ENCODE peak calls at places on chromosomes 3 and 15, in seven cellular contexts. X is psoas muscle; F is transverse colon; T is neuronal stem cell; K is SJCRH30; J is CD8-positive, alpha-beta T cell; S is body of pancreas. B is an unnamed sample.

GRCh38 chr3:109773006-109773405 is 435.7 kb upstream of the DPPA4 start:
- DNase-seq in S (no peak), T (no peak), K (no peak), F (no peak), X (no peak), J (no peak), B (no peak)

GRCh38 chr3:25633919-25634318 is 30.8 kb downstream of the TOP2B start:
- DNase-seq in F (no peak), K (no peak), T (no peak), J (no peak), X (no peak), S (no peak), B (no peak)

GRCh38 chr3:141556034-141556433 is 69.2 kb downstream of the RASA2 start:
- DNase-seq in K (no peak), T (no peak), X (no peak), F (no peak), S (no peak), J (no peak), B (no peak)

GRCh38 chr3:177721864-177722370 is 524.6 kb upstream of the TBL1XR1 start:
- DNase-seq in S (no peak), F (no peak), K (no peak), J (no peak), X (no peak), T (no peak), B (no peak)

GRCh38 chr15:74422723-74423442 is 10.9 kb downstream of the SEMA7A start:
- DNase-seq in F (no peak), T (no peak), J (no peak), S (no peak), K (no peak), X (no peak), B (peak; percentile 43)

GRCh38 chr3:128683957-128684356 is 33.3 kb upstream of the RPN1 start:
- DNase-seq in X (no peak), K (no peak), S (no peak), J (no peak), F (no peak), T (no peak), B (no peak)

GRCh38 chr3:132090921-132091320 is 56.1 kb upstream of the CPNE4 start:
- DNase-seq in S (no peak), X (no peak), T (no peak), F (no peak), J (no peak), K (no peak), B (peak; percentile 5)

GRCh38 chr15:80902298-80902801 is 87.3 kb downstream of the MESD start:
- DNase-seq in K (no peak), F (no peak), S (no peak), J (no peak), X (no peak), T (no peak), B (no peak)

GRCh38 chr15:101213570-101213969 is 38.3 kb downstream of the CHSY1 start:
- DNase-seq in X (no peak), T (no peak), S (no peak), J (no peak), K (no peak), F (no peak), B (no peak)

GRCh38 chr3:141081141-141081795 is 30.1 kb downstream of the SPSB4 start:
- DNase-seq in S (no peak), K (no peak), X (no peak), F (no peak), J (no peak), T (peak; percentile 79), B (peak; percentile 84)

GRCh38 chr3:45145223-45145622 is 955 bp downstream of the CDCP1 start:
- DNase-seq in K (no peak), X (no peak), F (no peak), S (no peak), T (no peak), J (no peak), B (no peak)

GRCh38 chr3:184156522-184156955 is 1.4 kb downstream of the DVL3 start:
- DNase-seq in S (peak; percentile 54), K (peak; percentile 81), X (peak; percentile 71), F (peak; percentile 46), J (no peak), T (peak; percentile 58), B (no peak)

GRCh38 chr3:141212555-141212954 is 19.1 kb upstream of the PXYLP1 start:
- DNase-seq in X (no peak), J (no peak), F (no peak), T (no peak), K (no peak), S (no peak), B (no peak)

GRCh38 chr3:23324745-23325144 is 121.6 kb downstream of the UBE2E2 start:
- DNase-seq in F (no peak), S (no peak), J (no peak), K (no peak), X (no peak), T (no peak), B (no peak)

GRCh38 chr15:49462242-49462641 is 39.2 kb downstream of the FGF7 start:
- DNase-seq in F (no peak), J (no peak), S (no peak), K (no peak), X (no peak), T (no peak), B (no peak)

GRCh38 chr15:31471731-31472430 is 145.2 kb downstream of the KLF13 start:
- DNase-seq in T (no peak), X (no peak), J (no peak), S (no peak), K (peak; percentile 35), F (no peak), B (no peak)

GRCh38 chr15:94086360-94086759 is 145.0 kb upstream of the MCTP2 start:
- DNase-seq in T (no peak), S (no peak), J (no peak), K (no peak), F (no peak), X (no peak), B (no peak)

GRCh38 chr3:150248116-150248864 is 159.8 kb upstream of the TSC22D2 start:
- DNase-seq in F (no peak), K (peak; percentile 84), X (no peak), J (no peak), S (no peak), T (no peak), B (no peak)

GRCh38 chr3:165339753-165340152 is 143.6 kb upstream of the SLITRK3 start:
- DNase-seq in T (no peak), J (no peak), F (no peak), S (no peak), K (no peak), X (no peak), B (no peak)

GRCh38 chr15:90902996-90903732 is at the start of gene MAN2A2:
- DNase-seq in T (peak; percentile 37), J (peak; percentile 67), F (peak; percentile 78), S (peak; percentile 91), K (peak; percentile 39), X (peak; percentile 71), B (no peak)

GRCh38 chr15:43212951-43213350 is 7.9 kb downstream of the EPB42 start:
- DNase-seq in J (no peak), S (no peak), F (no peak), T (no peak), X (no peak), K (no peak), B (no peak)

GRCh38 chr15:48645558-48646330 is at the start of gene FBN1:
- DNase-seq in F (peak; percentile 32), S (peak; percentile 38), X (peak; percentile 75), K (peak; percentile 88), T (peak; percentile 91), J (no peak), B (peak; percentile 69)

GRCh38 chr3:129625071-129625874 is 18.8 kb upstream of the PLXND1 start:
- DNase-seq in T (no peak), F (no peak), J (no peak), K (peak; percentile 82), S (no peak), X (no peak), B (no peak)

GRCh38 chr3:122265937-122266336 is 59.1 kb upstream of the CSTA start:
- DNase-seq in X (no peak), S (no peak), J (no peak), K (no peak), F (no peak), T (no peak), B (no peak)

GRCh38 chr15:91124155-91124554 is 24.1 kb downstream of the SV2B start:
- DNase-seq in X (no peak), T (no peak), J (no peak), S (no peak), K (no peak), F (no peak), B (no peak)

GRCh38 chr3:198071602-198072285 is 111.7 kb downstream of the LMLN start:
- DNase-seq in J (peak; percentile 37), F (no peak), S (no peak), K (peak; percentile 13), X (no peak), T (peak; percentile 51), B (peak; percentile 56)
- H3K27me3 ChIP-seq in J (no peaks in the 10 kb centered on the region), F (peaks cover 53% of the 10 kb centered on the region), S (peaks cover 12% of the 10 kb centered on the region), K (no peaks in the 10 kb centered on the region), X (no peaks in the 10 kb centered on the region), T (no peaks in the 10 kb centered on the region), B (peaks cover 7% of the 10 kb centered on the region)

DNA sequence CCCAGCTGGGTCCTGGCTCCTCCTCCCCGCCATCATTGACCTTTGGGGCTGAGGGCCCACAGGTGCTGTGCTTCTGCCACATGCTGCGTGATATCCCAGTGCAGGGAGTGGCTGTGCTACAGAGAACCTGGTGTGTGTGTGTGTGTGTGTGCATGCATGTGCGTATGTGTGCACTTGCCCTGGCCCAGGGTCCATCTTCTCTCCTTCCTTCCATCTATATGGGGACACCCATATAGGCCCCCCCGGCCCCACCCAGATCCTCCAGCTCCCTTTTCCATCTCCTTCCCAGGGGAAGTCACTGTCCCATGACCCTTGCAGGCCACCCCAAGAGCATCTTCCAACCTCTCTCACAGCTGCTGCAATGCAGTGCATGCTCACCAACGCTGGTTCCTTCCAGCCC is 12.6 kb downstream of the RASGRF1 start:
- DNase-seq in X (no peak), J (no peak), K (no peak), T (no peak), S (no peak), F (no peak), B (no peak)
- H3K4me1 ChIP-seq in X (no peaks in the 10 kb centered on the region), J (no peaks in the 10 kb centered on the region), K (no peaks in the 10 kb centered on the region), T (peaks cover 3% of the 10 kb centered on the region), S (no peaks in the 10 kb centered on the region), F (no peaks in the 10 kb centered on the region), B (no peaks in the 10 kb centered on the region)

DNA sequence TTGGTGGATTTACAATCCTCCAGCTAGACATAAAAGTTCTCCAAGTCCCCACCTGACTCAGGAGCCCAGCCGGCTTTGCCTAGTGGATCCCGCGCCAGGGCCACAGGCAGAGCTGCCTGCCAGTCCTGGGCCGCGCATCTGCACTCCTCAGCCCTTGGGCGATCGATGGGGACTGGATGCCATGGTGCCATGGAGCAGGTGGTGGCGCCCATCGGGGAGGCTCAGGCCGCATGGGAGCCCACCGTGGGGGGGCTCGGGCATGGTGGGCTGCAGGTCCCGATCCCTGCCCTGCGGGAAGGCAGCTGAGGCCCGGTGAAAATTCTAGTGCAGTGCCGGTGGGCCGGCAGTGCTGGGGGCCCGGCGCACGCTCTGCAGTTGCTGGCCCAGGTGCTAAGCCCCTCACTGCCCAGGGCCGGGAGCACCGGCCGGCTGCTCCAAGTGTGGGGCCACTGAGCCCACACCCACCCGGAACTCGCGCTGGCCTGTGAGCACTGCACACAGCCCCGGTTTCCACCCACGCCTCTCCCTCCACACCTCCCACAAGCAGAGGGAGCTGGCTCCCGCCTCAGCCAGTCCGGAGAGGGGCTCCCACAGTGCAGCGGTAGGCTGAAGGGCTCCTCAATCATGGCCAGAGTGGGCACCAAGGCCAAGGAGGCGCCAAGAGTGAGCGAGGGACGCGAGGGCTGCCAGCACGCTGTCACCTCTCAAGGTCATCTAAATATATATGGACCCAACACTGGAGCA is 38.8 kb upstream of the IGSF11 start:
- DNase-seq in K (no peak), S (no peak), F (no peak), X (no peak), T (no peak), J (no peak), B (no peak)
- H3K36me3 ChIP-seq in K (no peaks in the 10 kb centered on the region), S (no peaks in the 10 kb centered on the region), F (no peaks in the 10 kb centered on the region), X (no peaks in the 10 kb centered on the region), T (no peaks in the 10 kb centered on the region), J (no peaks in the 10 kb centered on the region), B (no peaks in the 10 kb centered on the region)

GRCh38 chr3:27730774-27731659 is 8.9 kb upstream of the EOMES start:
- DNase-seq in F (no peak), T (no peak), J (no peak), X (no peak), K (no peak), S (no peak), B (no peak)
- H3K27me3 ChIP-seq in F (peaks cover 69% of the 10 kb centered on the region), T (peaks cover 81% of the 10 kb centered on the region), J (peaks cover 38% of the 10 kb centered on the region), X (peaks cover 19% of the 10 kb centered on the region), K (no peaks in the 10 kb centered on the region), S (peaks cover 33% of the 10 kb centered on the region), B (peaks cover 90% of the 10 kb centered on the region)

B was measured in NT2/D1.